ENCODE peak calls at places on chromosomes 4 and X, in nine cellular contexts. N, X, Z, L, Q, G, C, Y and K are unnamed samples.

GRCh38 chr4:91113130-91113706 is 986.0 kb downstream of the CCSER1 start:
- DNase-seq in N (no peak), X (no peak), Z (peak), L (peak), Q (no peak), G (no peak), C (peak), Y (peak), K (no peak)

GRCh38 chrX:42746606-42747005 is 31.4 kb downstream of the PPP1R2C start:
- DNase-seq in N (no peak), X (no peak), Z (peak), L (no peak), Q (no peak), G (no peak), C (no peak), Y (peak), K (no peak)

GRCh38 chrX:6021316-6022091 is 207.2 kb downstream of the NLGN4X start:
- DNase-seq in N (no peak), X (no peak), Z (peak), L (peak), Q (peak), G (no peak), C (peak), Y (peak), K (peak)

GRCh38 chr4:8709729-8710360 is 117.3 kb downstream of the CPZ start:
- DNase-seq in N (no peak), X (no peak), Z (no peak), L (no peak), Q (no peak), G (no peak), C (no peak), Y (no peak), K (no peak)

GRCh38 chr4:144507309-144508101 is 138.5 kb upstream of the HHIP start:
- DNase-seq in N (no peak), X (no peak), Z (peak), L (no peak), Q (no peak), G (no peak), C (no peak), Y (peak), K (no peak)

GRCh38 chr4:16196482-16197393 is 29.5 kb downstream of the TAPT1 start:
- DNase-seq in N (no peak), X (no peak), Z (peak), L (peak), Q (peak), G (no peak), C (peak), Y (peak), K (no peak)

GRCh38 chrX:39688576-39689373 is 409.0 kb downstream of the BCOR start:
- DNase-seq in N (no peak), X (no peak), Z (no peak), L (peak), Q (no peak), G (no peak), C (peak), Y (peak), K (peak)

GRCh38 chrX:55488559-55489314 is 911 bp downstream of the USP51 start:
- DNase-seq in N (peak), X (peak), Z (peak), L (peak), Q (peak), G (no peak), C (no peak), Y (peak), K (peak)

GRCh38 chrX:41734530-41734929 is 10.5 kb downstream of the GPR82 start:
- DNase-seq in N (no peak), X (no peak), Z (peak), L (peak), Q (no peak), G (no peak), C (peak), Y (no peak), K (no peak)

GRCh38 chr4:148204171-148204570 is 238.0 kb downstream of the NR3C2 start:
- DNase-seq in N (no peak), X (no peak), Z (no peak), L (no peak), Q (no peak), G (no peak), C (no peak), Y (no peak), K (no peak)

GRCh38 chr4:67465032-67465762 is 80.1 kb downstream of the CENPC start:
- DNase-seq in N (no peak), X (no peak), Z (peak), L (no peak), Q (no peak), G (no peak), C (no peak), Y (no peak), K (no peak)

GRCh38 chr4:78061939-78062603 is 4.9 kb downstream of the FRAS1 start:
- DNase-seq in N (no peak), X (no peak), Z (no peak), L (no peak), Q (no peak), G (no peak), C (peak), Y (peak), K (no peak)

GRCh38 chr4:86592553-86593249 is 1.4 kb upstream of the PTPN13 start:
- DNase-seq in N (no peak), X (no peak), Z (peak), L (peak), Q (no peak), G (no peak), C (peak), Y (peak), K (no peak)

GRCh38 chr4:182808673-182809416 is 108.3 kb downstream of the DCTD start:
- DNase-seq in N (peak), X (peak), Z (peak), L (peak), Q (no peak), G (no peak), C (no peak), Y (no peak), K (no peak)

GRCh38 chrX:129678881-129679195 is 24.1 kb upstream of the APLN start:
- DNase-seq in N (no peak), X (no peak), Z (no peak), L (peak), Q (no peak), G (no peak), C (no peak), Y (no peak), K (no peak)